ENCODE peak calls at places on chromosomes 4 and X, in four cellular contexts. One of them, this sample, is unnamed.

GRCh38 chr4:20764353-20764752 is 64.1 kb downstream of the PACRGL start:
- DNase-seq in H1: no peak
- DNase-seq in SK-N-SH: no peak
- DNase-seq in HepG2: no peak
- DNase-seq in this sample: no peak

GRCh38 chrX:37378830-37379229 is 29.7 kb downstream of the PRRG1 start:
- DNase-seq in H1: no peak
- DNase-seq in SK-N-SH: no peak
- DNase-seq in HepG2: no peak
- DNase-seq in this sample: no peak

GRCh38 chr4:39706334-39706733 is 8.4 kb downstream of the UBE2K start:
- DNase-seq in H1: peak
- DNase-seq in SK-N-SH: no peak
- DNase-seq in HepG2: peak
- DNase-seq in this sample: peak

GRCh38 chr4:7003176-7003878 is 39.8 kb upstream of the TADA2B start:
- DNase-seq in H1: no peak
- DNase-seq in SK-N-SH: no peak
- DNase-seq in HepG2: no peak
- DNase-seq in this sample: no peak

GRCh38 chr4:84166486-84166885 is 332.6 kb downstream of the NKX6-1 start:
- DNase-seq in H1: no peak
- DNase-seq in SK-N-SH: no peak
- DNase-seq in HepG2: no peak
- DNase-seq in this sample: no peak

GRCh38 chr4:1300466-1301455 is 11.1 kb downstream of the MAEA start:
- DNase-seq in H1: no peak
- DNase-seq in SK-N-SH: peak
- DNase-seq in HepG2: no peak
- DNase-seq in this sample: no peak

GRCh38 chrX:150164971-150165605 is 198.0 kb upstream of the MAMLD1 start:
- DNase-seq in H1: no peak
- DNase-seq in SK-N-SH: no peak
- DNase-seq in HepG2: no peak
- DNase-seq in this sample: no peak

GRCh38 chrX:49214996-49215526 is 15.1 kb upstream of the SYP start:
- DNase-seq in H1: no peak
- DNase-seq in SK-N-SH: no peak
- DNase-seq in HepG2: no peak
- DNase-seq in this sample: no peak

GRCh38 chr4:99876946-99877345 is 17.3 kb downstream of the LAMTOR3 start:
- DNase-seq in H1: no peak
- DNase-seq in SK-N-SH: no peak
- DNase-seq in HepG2: no peak
- DNase-seq in this sample: no peak

GRCh38 chr4:38529189-38530115 is 134.5 kb upstream of the KLF3 start:
- DNase-seq in H1: no peak
- DNase-seq in SK-N-SH: no peak
- DNase-seq in HepG2: no peak
- DNase-seq in this sample: no peak

GRCh38 chrX:11558972-11559371 is 106.7 kb downstream of the ARHGAP6 start:
- DNase-seq in H1: peak
- DNase-seq in SK-N-SH: peak
- DNase-seq in HepG2: peak
- DNase-seq in this sample: peak

GRCh38 chr4:181150173-181150572 is 1093.0 kb upstream of the TENM3 start:
- DNase-seq in H1: no peak
- DNase-seq in SK-N-SH: peak
- DNase-seq in HepG2: peak
- DNase-seq in this sample: no peak

GRCh38 chrX:137166591-137166990 is 132.8 kb upstream of the GPR101 start:
- DNase-seq in H1: peak
- DNase-seq in SK-N-SH: peak
- DNase-seq in HepG2: no peak
- DNase-seq in this sample: no peak

GRCh38 chr4:46945062-46945461 is 36.0 kb upstream of the COX7B2 start:
- DNase-seq in H1: no peak
- DNase-seq in SK-N-SH: no peak
- DNase-seq in HepG2: no peak
- DNase-seq in this sample: no peak

GRCh38 chrX:41634284-41634683 is 54.5 kb upstream of the GPR34 start:
- DNase-seq in H1: no peak
- DNase-seq in SK-N-SH: no peak
- DNase-seq in HepG2: no peak
- DNase-seq in this sample: no peak

GRCh38 chr4:75633846-75634245 is 3.5 kb upstream of the CDKL2 start:
- DNase-seq in H1: no peak
- DNase-seq in SK-N-SH: no peak
- DNase-seq in HepG2: no peak
- DNase-seq in this sample: no peak

GRCh38 chr4:83639849-83640493 is 104.1 kb downstream of the GPAT3 start:
- DNase-seq in H1: peak
- DNase-seq in SK-N-SH: peak
- DNase-seq in HepG2: peak
- DNase-seq in this sample: peak

GRCh38 chrX:31483336-31483735 is 411.5 kb upstream of the FTHL17 start:
- DNase-seq in H1: no peak
- DNase-seq in SK-N-SH: no peak
- DNase-seq in HepG2: no peak
- DNase-seq in this sample: no peak

GRCh38 chr4:81039351-81040174 is 9.1 kb downstream of the BMP3 start:
- DNase-seq in H1: no peak
- DNase-seq in SK-N-SH: no peak
- DNase-seq in HepG2: no peak
- DNase-seq in this sample: no peak

GRCh38 chr4:147996840-147997239 is 265.0 kb downstream of the ARHGAP10 start:
- DNase-seq in H1: no peak
- DNase-seq in SK-N-SH: no peak
- DNase-seq in HepG2: no peak
- DNase-seq in this sample: no peak

GRCh38 chr4:24471623-24472510 is 112.5 kb downstream of the DHX15 start:
- DNase-seq in H1: peak
- DNase-seq in SK-N-SH: peak
- DNase-seq in HepG2: no peak
- DNase-seq in this sample: peak

GRCh38 chrX:28586291-28586690 is 955 bp upstream of the IL1RAPL1 start:
- DNase-seq in H1: no peak
- DNase-seq in SK-N-SH: no peak
- DNase-seq in HepG2: no peak
- DNase-seq in this sample: no peak

GRCh38 chr4:89216866-89217265 is 90.7 kb downstream of the GPRIN3 start:
- DNase-seq in H1: no peak
- DNase-seq in SK-N-SH: no peak
- DNase-seq in HepG2: no peak
- DNase-seq in this sample: no peak

GRCh38 chr4:2925496-2925895 is 37.7 kb downstream of the NOP14 start:
- DNase-seq in H1: no peak
- DNase-seq in SK-N-SH: no peak
- DNase-seq in HepG2: no peak
- DNase-seq in this sample: no peak

GRCh38 chrX:125895518-125895917 is 270.6 kb downstream of the DCAF12L2 start:
- DNase-seq in H1: no peak
- DNase-seq in SK-N-SH: no peak
- DNase-seq in HepG2: no peak
- DNase-seq in this sample: no peak

GRCh38 chrX:156002517-156002916 is 5.0 kb downstream of the IL9R start:
- DNase-seq in H1: no peak
- DNase-seq in SK-N-SH: no peak
- DNase-seq in HepG2: no peak
- DNase-seq in this sample: no peak

GRCh38 chrX:101399825-101400224 is 7.9 kb downstream of the GLA start:
- DNase-seq in H1: no peak
- DNase-seq in SK-N-SH: no peak
- DNase-seq in HepG2: no peak
- DNase-seq in this sample: no peak

GRCh38 chrX:101395789-101396188 is 5.0 kb downstream of the RPL36A start:
- DNase-seq in H1: no peak
- DNase-seq in SK-N-SH: no peak
- DNase-seq in HepG2: peak
- DNase-seq in this sample: no peak

GRCh38 chrX:101397779-101398178 is 7.0 kb downstream of the RPL36A start:
- DNase-seq in H1: no peak
- DNase-seq in SK-N-SH: no peak
- DNase-seq in HepG2: no peak
- DNase-seq in this sample: no peak

GRCh38 chrX:101394372-101394771 is 3.6 kb downstream of the RPL36A start:
- DNase-seq in H1: no peak
- DNase-seq in SK-N-SH: no peak
- DNase-seq in HepG2: no peak
- DNase-seq in this sample: no peak

DNA sequence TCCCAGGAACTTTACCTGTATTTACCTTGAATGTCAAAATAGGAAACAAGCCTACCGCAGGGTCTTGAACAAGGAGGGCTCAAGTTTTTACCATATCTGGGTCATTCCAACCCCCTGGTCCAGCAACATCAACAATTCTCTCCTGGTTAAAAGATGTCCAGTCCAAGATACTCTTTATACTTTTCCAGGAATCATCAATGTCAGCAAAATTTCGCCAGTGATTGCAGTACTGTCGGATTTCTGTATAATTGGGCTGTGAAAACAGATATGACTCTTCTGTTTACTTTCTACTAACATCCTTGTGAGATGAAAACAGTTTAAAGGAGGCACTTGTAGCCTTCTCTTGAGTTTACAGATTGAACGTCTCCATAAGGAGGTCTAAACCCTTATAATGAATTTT is 7.9 kb downstream of the RPL36A start:
- DNase-seq in H1: no peak
- DNase-seq in SK-N-SH: no peak
- DNase-seq in HepG2: no peak
- DNase-seq in this sample: no peak
- TF ChIP-seq EP300 in H1: no peak
- TF ChIP-seq EP300 in SK-N-SH: no peak
- TF ChIP-seq EP300 in HepG2: no peak
- TF ChIP-seq EP300 in this sample: no peak

GRCh38 chrX:73818200-73819116 is 255.5 kb downstream of the CHIC1 start:
- DNase-seq in H1: no peak
- DNase-seq in SK-N-SH: no peak
- DNase-seq in HepG2: no peak
- DNase-seq in this sample: no peak
- TF ChIP-seq USF2 in H1: no peak
- TF ChIP-seq USF2 in SK-N-SH: no peak
- TF ChIP-seq USF2 in HepG2: no peak
- TF ChIP-seq USF2 in this sample: no peak

DNA sequence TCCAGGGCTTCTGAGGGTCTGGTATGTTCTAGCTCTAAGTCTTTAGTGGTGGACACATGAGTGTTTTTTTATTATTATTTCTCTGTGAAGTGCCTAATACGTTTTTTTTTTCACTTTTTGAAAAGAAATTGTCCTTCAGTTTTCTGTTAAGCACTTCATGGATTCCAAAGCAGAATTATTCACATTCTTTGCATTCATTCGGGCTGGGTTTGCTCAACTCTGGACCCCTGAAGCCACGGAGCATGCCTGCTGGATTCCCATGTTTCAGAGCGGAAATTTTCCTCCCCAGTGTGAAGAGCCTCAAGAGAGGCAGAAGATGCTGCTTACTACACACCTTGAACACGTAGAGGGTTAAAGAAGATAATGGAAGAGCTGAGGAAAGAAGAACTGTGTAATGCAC is 107.5 kb downstream of the EGF start:
- DNase-seq in H1: no peak
- DNase-seq in SK-N-SH: no peak
- DNase-seq in HepG2: peak
- DNase-seq in this sample: no peak
- TF ChIP-seq EP300 in H1: no peak
- TF ChIP-seq EP300 in SK-N-SH: no peak
- TF ChIP-seq EP300 in HepG2: no peak
- TF ChIP-seq EP300 in this sample: no peak

GRCh38 chr4:23022032-23022431 is 329.3 kb downstream of the GBA3 start:
- DNase-seq in H1: no peak
- DNase-seq in SK-N-SH: no peak
- DNase-seq in HepG2: no peak
- DNase-seq in this sample: peak

GRCh38 chr4:23021040-23021439 is 328.3 kb downstream of the GBA3 start:
- DNase-seq in H1: no peak
- DNase-seq in SK-N-SH: no peak
- DNase-seq in HepG2: no peak
- DNase-seq in this sample: no peak

GRCh38 chr4:23023666-23024065 is 330.9 kb downstream of the GBA3 start:
- DNase-seq in H1: no peak
- DNase-seq in SK-N-SH: no peak
- DNase-seq in HepG2: no peak
- DNase-seq in this sample: no peak

GRCh38 chr4:23028875-23029274 is 336.1 kb downstream of the GBA3 start:
- DNase-seq in H1: no peak
- DNase-seq in SK-N-SH: no peak
- DNase-seq in HepG2: no peak
- DNase-seq in this sample: no peak

DNA sequence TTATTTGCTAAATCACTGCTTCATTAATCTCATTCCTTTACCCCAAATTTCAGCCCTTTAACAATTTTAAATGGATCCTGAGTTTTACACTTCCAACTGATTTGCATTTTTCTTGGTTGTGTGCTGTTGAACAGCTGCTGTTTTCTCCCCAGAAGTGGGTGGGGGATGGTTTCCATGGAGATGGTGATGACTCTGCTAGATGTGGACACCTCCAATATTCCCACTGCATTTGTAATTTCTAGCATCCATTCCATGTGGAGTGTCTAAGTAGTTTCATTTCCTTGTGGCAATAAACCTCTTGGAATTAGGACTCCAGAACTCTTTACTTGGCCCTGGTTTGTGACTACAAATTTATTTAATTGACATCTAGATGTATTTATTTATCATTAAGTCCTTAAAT is 330.4 kb downstream of the GBA3 start:
- DNase-seq in H1: no peak
- DNase-seq in SK-N-SH: no peak
- DNase-seq in HepG2: no peak
- DNase-seq in this sample: no peak
- TF ChIP-seq USF2 in H1: no peak
- TF ChIP-seq USF2 in SK-N-SH: no peak
- TF ChIP-seq USF2 in HepG2: no peak
- TF ChIP-seq USF2 in this sample: no peak